ENCODE peak calls at places on chromosome X, in ten cellular contexts. One of them, this sample, is unnamed.

GRCh38 chrX:136215559-136215958 is 35.6 kb downstream of the MAP7D3 start:
- DNase-seq in activated CD4-positive, CD25-positive, alpha-beta regulatory T cell: no peak
- DNase-seq in breast epithelium: no peak
- DNase-seq in left ventricle myocardium inferior: no peak
- DNase-seq in endothelial cell of umbilical vein: no peak
- DNase-seq in amniotic stem cell: no peak
- DNase-seq in ELR: peak
- DNase-seq in activated T-cell treated with anti-CD3 and anti-CD28 coated beads, Interleukin-2, amount 50 U/mL, for 72 hours: no peak
- DNase-seq in GM19239: no peak
- DNase-seq in posterior vena cava: no peak
- DNase-seq in this sample: no peak

GRCh38 chrX:95885074-95885473 is 799.6 kb upstream of the DIAPH2 start:
- DNase-seq in GM19239: no peak
- DNase-seq in left ventricle myocardium inferior: no peak
- DNase-seq in amniotic stem cell: no peak
- DNase-seq in endothelial cell of umbilical vein: peak
- DNase-seq in breast epithelium: no peak
- DNase-seq in activated CD4-positive, CD25-positive, alpha-beta regulatory T cell: no peak
- DNase-seq in posterior vena cava: no peak
- DNase-seq in activated T-cell treated with anti-CD3 and anti-CD28 coated beads, Interleukin-2, amount 50 U/mL, for 72 hours: no peak
- DNase-seq in ELR: no peak
- DNase-seq in this sample: no peak

GRCh38 chrX:81280148-81280547 is 78.2 kb downstream of the SH3BGRL start:
- DNase-seq in GM19239: no peak
- DNase-seq in breast epithelium: no peak
- DNase-seq in amniotic stem cell: no peak
- DNase-seq in endothelial cell of umbilical vein: no peak
- DNase-seq in activated T-cell treated with anti-CD3 and anti-CD28 coated beads, Interleukin-2, amount 50 U/mL, for 72 hours: no peak
- DNase-seq in ELR: no peak
- DNase-seq in activated CD4-positive, CD25-positive, alpha-beta regulatory T cell: no peak
- DNase-seq in posterior vena cava: no peak
- DNase-seq in left ventricle myocardium inferior: no peak
- DNase-seq in this sample: no peak

GRCh38 chrX:131763674-131764073 is 219.8 kb downstream of the OR13H1 start:
- DNase-seq in posterior vena cava: peak
- DNase-seq in endothelial cell of umbilical vein: no peak
- DNase-seq in activated CD4-positive, CD25-positive, alpha-beta regulatory T cell: no peak
- DNase-seq in amniotic stem cell: peak
- DNase-seq in GM19239: no peak
- DNase-seq in activated T-cell treated with anti-CD3 and anti-CD28 coated beads, Interleukin-2, amount 50 U/mL, for 72 hours: no peak
- DNase-seq in left ventricle myocardium inferior: no peak
- DNase-seq in ELR: peak
- DNase-seq in breast epithelium: no peak
- DNase-seq in this sample: no peak

GRCh38 chrX:104342065-104342464 is 87.3 kb upstream of the ESX1 start:
- DNase-seq in GM19239: no peak
- DNase-seq in endothelial cell of umbilical vein: no peak
- DNase-seq in breast epithelium: no peak
- DNase-seq in posterior vena cava: no peak
- DNase-seq in ELR: no peak
- DNase-seq in amniotic stem cell: no peak
- DNase-seq in activated T-cell treated with anti-CD3 and anti-CD28 coated beads, Interleukin-2, amount 50 U/mL, for 72 hours: no peak
- DNase-seq in left ventricle myocardium inferior: no peak
- DNase-seq in activated CD4-positive, CD25-positive, alpha-beta regulatory T cell: no peak
- DNase-seq in this sample: no peak

GRCh38 chrX:119240356-119240755 is 4.3 kb downstream of the PGRMC1 start:
- DNase-seq in endothelial cell of umbilical vein: no peak
- DNase-seq in ELR: peak
- DNase-seq in left ventricle myocardium inferior: no peak
- DNase-seq in amniotic stem cell: peak
- DNase-seq in posterior vena cava: no peak
- DNase-seq in activated T-cell treated with anti-CD3 and anti-CD28 coated beads, Interleukin-2, amount 50 U/mL, for 72 hours: no peak
- DNase-seq in breast epithelium: no peak
- DNase-seq in GM19239: no peak
- DNase-seq in activated CD4-positive, CD25-positive, alpha-beta regulatory T cell: no peak
- DNase-seq in this sample: peak

GRCh38 chrX:133865761-133866470 is 119.5 kb downstream of the GPC3 start:
- DNase-seq in activated T-cell treated with anti-CD3 and anti-CD28 coated beads, Interleukin-2, amount 50 U/mL, for 72 hours: no peak
- DNase-seq in ELR: no peak
- DNase-seq in left ventricle myocardium inferior: no peak
- DNase-seq in endothelial cell of umbilical vein: no peak
- DNase-seq in breast epithelium: no peak
- DNase-seq in posterior vena cava: no peak
- DNase-seq in activated CD4-positive, CD25-positive, alpha-beta regulatory T cell: no peak
- DNase-seq in GM19239: no peak
- DNase-seq in amniotic stem cell: no peak
- DNase-seq in this sample: no peak

GRCh38 chrX:56795309-56795868 is 66.3 kb downstream of the NBDY start:
- DNase-seq in breast epithelium: no peak
- DNase-seq in posterior vena cava: peak
- DNase-seq in activated CD4-positive, CD25-positive, alpha-beta regulatory T cell: no peak
- DNase-seq in endothelial cell of umbilical vein: no peak
- DNase-seq in ELR: no peak
- DNase-seq in GM19239: no peak
- DNase-seq in left ventricle myocardium inferior: no peak
- DNase-seq in amniotic stem cell: no peak
- DNase-seq in activated T-cell treated with anti-CD3 and anti-CD28 coated beads, Interleukin-2, amount 50 U/mL, for 72 hours: no peak
- DNase-seq in this sample: no peak